ENCODE peak calls at places on chromosomes 5 and 9, in ten cellular contexts. U is uterus, M is stomach, R is A549, E is thyroid gland, Z is adrenal gland, I is IMR-90, G is tibial nerve, X is lower leg skin, C is body of pancreas. L is an unnamed sample.

GRCh38 chr9:33742519-33742918 is 52.8 kb upstream of the PRSS3 start:
- DNase-seq in E (no peak), M (no peak), R (no peak), G (no peak), X (no peak), I (no peak), C (no peak), Z (no peak), U (no peak), L (no peak)

GRCh38 chr5:175638305-175638704 is 19.6 kb upstream of the HRH2 start:
- DNase-seq in U (no peak), M (no peak), X (no peak), G (no peak), I (no peak), R (no peak), C (no peak), E (no peak), Z (no peak), L (no peak)

GRCh38 chr9:85534340-85534739 is 207.4 kb downstream of the AGTPBP1 start:
- DNase-seq in Z (no peak), I (no peak), X (no peak), C (no peak), E (no peak), M (no peak), U (no peak), G (no peak), R (no peak), L (no peak)

GRCh38 chr9:89460551-89460950 is 37.4 kb downstream of the SEMA4D start:
- DNase-seq in X (no peak), R (no peak), Z (no peak), M (no peak), E (no peak), I (no peak), G (no peak), U (no peak), C (no peak), L (no peak)

GRCh38 chr5:180291943-180292831 is at the start of gene MAPK9:
- DNase-seq in E (peak), X (peak), C (peak), R (peak), G (peak), M (peak), Z (peak), I (peak), U (peak), L (peak)

GRCh38 chr9:102855646-102856045 is 139.5 kb upstream of the CYLC2 start:
- DNase-seq in Z (no peak), C (no peak), I (no peak), R (no peak), X (no peak), G (no peak), M (no peak), E (no peak), U (no peak), L (no peak)

GRCh38 chr9:134917431-134918373 is at the start of gene FCN1:
- DNase-seq in E (no peak), I (no peak), U (no peak), M (peak), C (no peak), Z (peak), X (no peak), R (no peak), G (no peak), L (no peak)

GRCh38 chr5:146606838-146607237 is 90.8 kb upstream of the GPR151 start:
- DNase-seq in U (no peak), X (no peak), Z (no peak), C (no peak), I (no peak), G (no peak), M (no peak), R (no peak), E (no peak), L (no peak)

GRCh38 chr5:139494256-139494655 is 11.7 kb upstream of the STING1 start:
- DNase-seq in E (no peak), I (no peak), Z (no peak), R (no peak), G (no peak), X (no peak), M (no peak), U (no peak), C (no peak), L (no peak)

GRCh38 chr5:372556-372910 is 51.0 kb downstream of the AHRR start:
- DNase-seq in M (peak), U (peak), Z (no peak), E (no peak), G (no peak), I (no peak), C (no peak), X (no peak), R (no peak), L (peak)

GRCh38 chr9:113675475-113675941 is 200.6 kb upstream of the ZNF618 start:
- DNase-seq in M (peak), Z (peak), U (peak), G (peak), C (peak), E (peak), R (no peak), X (peak), I (peak), L (peak)

GRCh38 chr5:128234928-128235641 is 151.5 kb downstream of the SLC12A2 start:
- DNase-seq in U (no peak), M (no peak), R (no peak), X (no peak), G (no peak), C (no peak), I (no peak), E (no peak), Z (no peak), L (no peak)

GRCh38 chr9:80698725-80699124 is 990.6 kb downstream of the TLE1 start:
- DNase-seq in I (peak), R (no peak), U (no peak), C (no peak), M (no peak), G (no peak), E (no peak), Z (no peak), X (no peak), L (no peak)

GRCh38 chr5:6365142-6365976 is 13.0 kb downstream of the MED10 start:
- DNase-seq in R (no peak), X (no peak), Z (no peak), E (no peak), C (no peak), U (no peak), I (peak), M (peak), G (no peak), L (no peak)

GRCh38 chr5:108561416-108562204 is 179.7 kb upstream of the FBXL17 start:
- DNase-seq in R (no peak), U (no peak), C (no peak), M (no peak), G (no peak), I (peak), Z (no peak), E (no peak), X (no peak), L (no peak)

GRCh38 chr5:103657301-103657700 is 94.7 kb upstream of the NUDT12 start:
- DNase-seq in I (no peak), U (no peak), G (no peak), X (no peak), E (no peak), C (no peak), M (no peak), R (no peak), Z (no peak), L (no peak)

GRCh38 chr5:90813392-90813791 is 254.8 kb downstream of the ADGRV1 start:
- DNase-seq in G (no peak), E (no peak), X (no peak), C (no peak), R (no peak), M (no peak), U (no peak), I (no peak), Z (no peak), L (no peak)

GRCh38 chr5:6704361-6704851 is 8.8 kb upstream of the TENT4A start:
- DNase-seq in X (no peak), M (no peak), E (peak), C (peak), I (peak), Z (peak), R (no peak), G (no peak), U (peak), L (no peak)

GRCh38 chr9:114224247-114224610 is 68.9 kb downstream of the COL27A1 start:
- DNase-seq in I (peak), C (no peak), X (no peak), R (peak), E (no peak), U (no peak), G (no peak), M (no peak), Z (no peak), L (no peak)

GRCh38 chr9:136729144-136729543 is 13.6 kb downstream of the LCN10 start:
- DNase-seq in R (no peak), E (no peak), G (no peak), C (no peak), X (no peak), Z (no peak), M (no peak), I (no peak), U (no peak), L (no peak)

GRCh38 chr9:117782931-117783788 is 79.0 kb downstream of the TLR4 start:
- DNase-seq in R (peak), E (peak), Z (peak), M (peak), U (peak), X (peak), I (no peak), C (peak), G (peak), L (peak)

GRCh38 chr9:96040591-96041461 is 165.3 kb downstream of the ERCC6L2 start:
- DNase-seq in E (no peak), M (peak), C (peak), G (no peak), I (peak), Z (no peak), X (no peak), R (no peak), U (no peak), L (no peak)

DNA sequence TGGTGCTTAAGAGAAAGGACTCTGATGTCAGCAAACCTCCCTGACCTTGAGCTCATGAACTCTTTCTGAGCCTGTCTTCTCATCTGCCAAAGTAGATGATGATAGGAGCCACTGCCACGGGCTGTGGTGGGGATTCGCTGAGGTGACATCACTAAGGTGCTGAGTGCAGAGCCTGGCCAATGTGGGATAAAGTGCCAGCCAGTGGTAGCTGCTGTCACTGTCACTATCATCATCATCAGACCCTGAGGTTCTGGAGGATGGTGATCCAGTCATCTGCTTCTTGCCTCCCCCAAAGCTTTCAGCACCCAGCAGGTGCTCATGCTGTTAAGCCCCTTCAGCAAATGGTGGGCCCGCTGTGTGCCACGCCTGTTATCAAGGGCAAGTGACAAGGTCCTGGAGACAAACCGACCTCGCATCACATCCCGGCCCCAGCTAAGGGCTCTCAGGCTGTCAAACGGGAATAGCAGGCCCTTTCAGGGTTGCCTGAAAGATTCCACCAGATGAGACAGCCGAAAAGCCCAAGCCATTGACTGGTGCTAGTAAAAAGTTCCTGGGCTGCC is 6.4 kb downstream of the FPGS start:
- DNase-seq in R (no peak), X (no peak), I (no peak), C (no peak), U (no peak), E (no peak), G (no peak), M (no peak), Z (no peak), L (no peak)
- TF ChIP-seq POLR2A in R (no peak), X (no peak), I (no peak), C (no peak), U (no peak), E (no peak), G (no peak), M (no peak), Z (no peak), L (no peak)

DNA sequence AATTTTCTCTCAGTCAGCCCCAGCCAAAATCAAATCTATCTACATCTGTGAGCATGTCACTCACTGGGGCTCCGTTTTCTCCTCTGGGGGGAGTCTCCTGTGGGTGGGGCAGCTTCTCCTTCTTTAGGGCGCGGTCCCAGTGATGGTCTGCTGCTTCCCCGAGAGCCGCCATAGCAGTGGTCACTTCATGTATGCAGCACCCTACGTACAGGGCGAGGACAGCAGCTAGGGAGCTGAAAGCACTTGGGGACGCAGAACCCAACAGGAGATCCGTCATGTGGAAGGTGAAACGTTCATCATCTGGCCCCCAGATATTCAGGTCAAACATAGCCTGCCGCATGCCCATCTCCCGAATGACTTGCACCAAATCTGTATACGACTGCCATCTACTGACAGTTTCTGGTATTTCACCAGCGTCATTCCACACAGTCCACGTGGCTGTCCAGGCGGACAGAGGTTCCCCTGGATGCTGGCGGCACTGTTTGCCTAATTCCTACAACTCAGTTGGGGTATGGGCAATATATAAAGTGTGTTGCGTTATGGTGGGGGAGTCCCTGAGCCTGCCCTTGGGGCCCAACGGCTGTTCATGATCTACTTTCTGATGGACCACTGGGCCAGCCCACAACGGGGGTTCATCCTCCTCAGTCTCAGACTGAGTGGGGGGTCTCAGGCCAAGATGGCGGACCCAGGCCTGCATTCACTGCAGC is 795.0 kb downstream of the EFNA5 start:
- DNase-seq in I (peak), C (peak), X (no peak), R (peak), E (no peak), U (no peak), G (no peak), M (no peak), Z (peak), L (no peak)
- TF ChIP-seq CTCF in I (peak), C (peak), X (no peak), R (peak), E (peak), U (no peak), G (no peak), M (no peak), Z (peak), L (no peak)

DNA sequence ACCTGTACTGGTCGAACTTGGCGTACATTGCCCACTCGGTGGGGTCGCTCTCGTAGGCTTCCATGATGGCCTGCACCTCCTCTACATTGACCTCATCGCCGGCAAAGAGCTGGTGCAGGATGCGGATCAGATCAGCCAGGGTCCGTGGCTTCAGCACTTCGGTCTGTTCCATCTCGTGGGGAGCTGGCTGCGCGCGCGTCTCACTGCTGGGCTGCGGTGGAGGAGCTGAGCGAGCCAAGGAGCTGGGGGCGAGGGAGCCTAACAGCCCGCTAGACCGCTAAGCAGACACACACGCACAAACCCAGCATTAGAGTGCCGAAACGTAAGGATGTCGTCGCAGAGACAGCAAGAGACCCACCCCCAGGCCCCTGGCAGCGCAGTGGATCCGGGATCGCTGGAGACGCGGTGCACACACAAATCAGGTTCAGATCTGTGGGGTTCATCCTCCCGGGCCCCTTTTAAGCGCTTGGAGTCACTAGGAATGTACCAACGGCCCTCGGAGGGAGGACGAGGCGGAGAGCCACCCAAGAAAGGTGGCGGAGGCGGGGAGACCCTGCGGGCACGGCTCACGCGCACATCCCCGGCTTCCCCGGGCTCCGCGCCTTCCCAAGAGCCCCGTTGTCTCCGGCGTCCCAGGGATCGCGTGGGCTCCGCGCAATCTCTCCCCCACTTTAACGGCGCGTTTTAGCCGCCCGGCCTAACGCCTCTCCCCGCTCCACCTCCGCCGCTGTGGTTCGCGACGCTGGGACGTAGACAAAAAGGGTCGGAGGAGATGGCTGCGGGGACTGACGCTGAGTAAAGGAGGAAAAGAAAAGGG is at the start of gene CDO1:
- DNase-seq in Z (peak), X (peak), U (peak), C (peak), R (no peak), M (no peak), G (peak), E (peak), I (peak), L (no peak)
- TF ChIP-seq POLR2A in Z (peak), X (no peak), U (peak), C (peak), R (no peak), M (no peak), G (peak), E (peak), I (peak), L (no peak)

DNA sequence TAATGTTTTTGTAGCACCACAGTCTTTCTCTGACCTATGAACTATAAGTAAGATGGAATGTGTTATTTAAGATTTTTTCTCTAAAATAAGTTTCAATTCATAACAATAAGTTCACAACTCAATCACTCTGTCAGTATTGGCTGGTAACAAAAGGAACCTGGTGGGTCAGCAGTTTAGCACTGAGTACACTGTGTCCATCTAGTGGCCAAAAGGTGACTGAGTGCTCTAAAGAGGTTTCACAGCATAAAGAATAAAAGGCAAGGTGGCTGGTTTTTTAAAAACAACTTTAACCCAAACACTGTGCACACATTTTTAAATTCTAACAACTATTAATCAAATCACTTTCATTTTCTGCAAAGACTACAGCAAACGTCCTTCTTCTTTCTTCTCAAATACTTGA is 443.3 kb downstream of the PDE4D start:
- DNase-seq in G (no peak), E (no peak), I (no peak), U (no peak), R (no peak), X (no peak), Z (no peak), M (no peak), C (no peak), L (no peak)
- TF ChIP-seq CTCF in G (no peak), E (no peak), I (no peak), U (no peak), R (peak), X (no peak), Z (no peak), M (no peak), C (no peak), L (no peak)

GRCh38 chr5:80959768-80960442 is at the start of gene RASGRF2:
- DNase-seq in M (peak), E (peak), Z (peak), R (no peak), X (no peak), G (no peak), I (peak), C (no peak), U (no peak), L (no peak)
- TF ChIP-seq POLR2A in M (no peak), E (peak), Z (no peak), R (no peak), X (no peak), G (no peak), I (no peak), C (no peak), U (no peak), L (no peak)

L was measured in breast epithelium.